ENCODE peak calls at places on chromosome 20, in four cellular contexts. One of them, this sample, is unnamed.
A peak's percentile ranks its signal among the peaks of the same experiment; 100 is the strongest.

GRCh38 chr20:35283441-35284266 is 918 bp downstream of the EIF6 start:
- DNase-seq in WTC11: no peak
- DNase-seq in K562: peak; percentile 43
- DNase-seq in HepG2: no peak
- DNase-seq in this sample: no peak

GRCh38 chr20:53162251-53162835 is 190.2 kb downstream of the TSHZ2 start:
- DNase-seq in K562: peak; percentile 82
- DNase-seq in WTC11: peak; percentile 29
- DNase-seq in HepG2: no peak
- DNase-seq in this sample: peak; percentile 79

GRCh38 chr20:35174458-35175216 is 2.8 kb downstream of the PROCR start:
- DNase-seq in HepG2: peak; percentile 84
- DNase-seq in WTC11: peak; percentile 80
- DNase-seq in K562: peak; percentile 95
- DNase-seq in this sample: peak; percentile 65

GRCh38 chr20:38290829-38291581 is 13.0 kb upstream of the BPI start:
- DNase-seq in K562: peak; percentile 50
- DNase-seq in WTC11: peak; percentile 74
- DNase-seq in HepG2: peak; percentile 87
- DNase-seq in this sample: peak; percentile 60

GRCh38 chr20:58078741-58079522 is 149.5 kb downstream of the ANKRD60 start:
- DNase-seq in WTC11: no peak
- DNase-seq in K562: no peak
- DNase-seq in HepG2: no peak
- DNase-seq in this sample: no peak

GRCh38 chr20:34953960-34954359 is 1.6 kb downstream of the GSS start:
- DNase-seq in WTC11: no peak
- DNase-seq in HepG2: no peak
- DNase-seq in K562: no peak
- DNase-seq in this sample: no peak

GRCh38 chr20:52896348-52896747 is 75.8 kb upstream of the TSHZ2 start:
- DNase-seq in WTC11: no peak
- DNase-seq in K562: no peak
- DNase-seq in HepG2: no peak
- DNase-seq in this sample: no peak

GRCh38 chr20:38180781-38181180 is 15.7 kb upstream of the TGM2 start:
- DNase-seq in K562: no peak
- DNase-seq in HepG2: no peak
- DNase-seq in WTC11: no peak
- DNase-seq in this sample: no peak

GRCh38 chr20:45416917-45417316 is 976 bp downstream of the PIGT start:
- DNase-seq in HepG2: no peak
- DNase-seq in K562: no peak
- DNase-seq in WTC11: no peak
- DNase-seq in this sample: no peak

GRCh38 chr20:62427172-62428007 is at the start of gene RBBP8NL:
- DNase-seq in K562: no peak
- DNase-seq in WTC11: peak; percentile 86
- DNase-seq in HepG2: no peak
- DNase-seq in this sample: no peak
- TF ChIP-seq ELF4 in K562: no peak
- TF ChIP-seq ELF4 in WTC11: no peak
- TF ChIP-seq ELF4 in HepG2: no peak
- TF ChIP-seq ELF4 in this sample: no peak

GRCh38 chr20:32595143-32595542 is 10.0 kb upstream of the NOL4L start:
- DNase-seq in K562: no peak
- DNase-seq in HepG2: no peak
- DNase-seq in WTC11: no peak
- DNase-seq in this sample: no peak
- TF ChIP-seq ELF4 in K562: no peak
- TF ChIP-seq ELF4 in HepG2: no peak
- TF ChIP-seq ELF4 in WTC11: no peak
- TF ChIP-seq ELF4 in this sample: no peak

GRCh38 chr20:20477444-20478041 is 109.6 kb downstream of the INSM1 start:
- DNase-seq in K562: no peak
- DNase-seq in WTC11: no peak
- DNase-seq in HepG2: no peak
- DNase-seq in this sample: no peak
- TF ChIP-seq ELF4 in K562: no peak
- TF ChIP-seq ELF4 in WTC11: no peak
- TF ChIP-seq ELF4 in HepG2: no peak
- TF ChIP-seq ELF4 in this sample: no peak

GRCh38 chr20:21151791-21152190 is 25.9 kb downstream of the KIZ start:
- DNase-seq in HepG2: no peak
- DNase-seq in K562: no peak
- DNase-seq in WTC11: no peak
- DNase-seq in this sample: no peak
- TF ChIP-seq ELF4 in HepG2: no peak
- TF ChIP-seq ELF4 in K562: no peak
- TF ChIP-seq ELF4 in WTC11: no peak
- TF ChIP-seq ELF4 in this sample: no peak

GRCh38 chr20:25203089-25203488 is 7.6 kb downstream of the ENTPD6 start:
- DNase-seq in K562: no peak
- DNase-seq in WTC11: no peak
- DNase-seq in HepG2: no peak
- DNase-seq in this sample: no peak
- TF ChIP-seq ELF4 in K562: no peak
- TF ChIP-seq ELF4 in WTC11: no peak
- TF ChIP-seq ELF4 in HepG2: no peak
- TF ChIP-seq ELF4 in this sample: no peak

GRCh38 chr20:64040231-64041039 is 4.5 kb downstream of the C20orf204 start:
- DNase-seq in WTC11: no peak
- DNase-seq in K562: no peak
- DNase-seq in HepG2: no peak
- DNase-seq in this sample: no peak

GRCh38 chr20:64038579-64039292 is 2.8 kb downstream of the C20orf204 start:
- DNase-seq in WTC11: peak; percentile 89
- DNase-seq in K562: peak; percentile 87
- DNase-seq in HepG2: no peak
- DNase-seq in this sample: peak; percentile 88

GRCh38 chr20:64038252-64038578 is 2.2 kb downstream of the C20orf204 start:
- DNase-seq in WTC11: no peak
- DNase-seq in HepG2: no peak
- DNase-seq in K562: no peak
- DNase-seq in this sample: no peak

GRCh38 chr20:64041040-64041780 is 5.2 kb downstream of the C20orf204 start:
- DNase-seq in HepG2: peak; percentile 67
- DNase-seq in K562: no peak
- DNase-seq in WTC11: no peak
- DNase-seq in this sample: no peak

DNA sequence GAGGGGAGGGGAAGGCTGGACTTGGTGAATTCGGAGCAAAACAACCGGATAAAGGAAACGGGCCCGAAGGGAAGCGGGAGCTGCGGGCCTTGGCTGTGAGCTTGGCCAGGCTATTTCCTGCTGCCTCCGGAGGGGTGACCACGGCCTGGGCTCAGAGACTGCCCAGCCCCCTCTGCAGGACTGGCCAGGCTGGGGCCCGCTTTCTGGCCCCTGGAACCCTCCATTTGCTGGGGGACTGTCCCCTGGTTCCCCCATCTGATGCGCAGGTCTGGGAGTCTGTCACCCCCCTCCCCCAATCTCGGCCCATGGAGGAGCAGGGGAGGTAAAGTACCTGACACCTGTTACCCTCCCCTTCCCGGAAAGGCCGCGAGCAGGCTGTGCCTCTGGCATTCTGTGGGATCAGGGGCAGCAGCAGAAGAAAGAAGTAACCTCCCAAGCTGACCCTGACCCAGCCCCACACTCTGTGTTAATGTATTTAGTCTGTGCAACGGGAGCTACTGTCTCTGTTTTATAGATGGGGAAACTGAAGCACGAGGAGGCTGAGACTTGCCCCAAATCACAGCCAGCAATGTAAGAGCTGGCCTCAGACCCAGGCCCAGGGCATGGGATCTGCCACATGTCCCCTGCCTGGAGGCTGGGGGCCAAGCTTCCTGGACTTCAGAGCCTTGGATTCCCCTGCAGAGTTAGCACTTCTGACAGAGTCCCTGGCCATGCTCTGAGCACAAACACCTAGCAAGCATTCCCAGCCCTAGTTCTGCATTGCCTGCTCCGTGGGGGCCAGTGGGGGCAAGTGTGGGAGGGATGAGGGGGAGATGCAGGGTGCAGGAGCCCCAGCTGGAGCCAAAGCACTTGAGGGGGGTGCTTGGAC is 3.5 kb downstream of the C20orf204 start:
- DNase-seq in WTC11: no peak
- DNase-seq in K562: no peak
- DNase-seq in HepG2: no peak
- DNase-seq in this sample: no peak
- TF ChIP-seq ELF4 in WTC11: no peak
- TF ChIP-seq ELF4 in K562: no peak
- TF ChIP-seq ELF4 in HepG2: no peak
- TF ChIP-seq ELF4 in this sample: no peak

GRCh38 chr20:10504893-10505292 is 69.8 kb downstream of the SLX4IP start:
- DNase-seq in HepG2: no peak
- DNase-seq in K562: no peak
- DNase-seq in WTC11: no peak
- DNase-seq in this sample: no peak

GRCh38 chr20:10508060-10508459 is 73.0 kb downstream of the SLX4IP start:
- DNase-seq in K562: no peak
- DNase-seq in HepG2: no peak
- DNase-seq in WTC11: no peak
- DNase-seq in this sample: no peak

GRCh38 chr20:10507052-10507451 is 71.9 kb downstream of the SLX4IP start:
- DNase-seq in HepG2: no peak
- DNase-seq in WTC11: no peak
- DNase-seq in K562: no peak
- DNase-seq in this sample: no peak

GRCh38 chr20:10508468-10509251 is 73.6 kb downstream of the SLX4IP start:
- DNase-seq in WTC11: no peak
- DNase-seq in HepG2: no peak
- DNase-seq in K562: no peak
- DNase-seq in this sample: no peak

DNA sequence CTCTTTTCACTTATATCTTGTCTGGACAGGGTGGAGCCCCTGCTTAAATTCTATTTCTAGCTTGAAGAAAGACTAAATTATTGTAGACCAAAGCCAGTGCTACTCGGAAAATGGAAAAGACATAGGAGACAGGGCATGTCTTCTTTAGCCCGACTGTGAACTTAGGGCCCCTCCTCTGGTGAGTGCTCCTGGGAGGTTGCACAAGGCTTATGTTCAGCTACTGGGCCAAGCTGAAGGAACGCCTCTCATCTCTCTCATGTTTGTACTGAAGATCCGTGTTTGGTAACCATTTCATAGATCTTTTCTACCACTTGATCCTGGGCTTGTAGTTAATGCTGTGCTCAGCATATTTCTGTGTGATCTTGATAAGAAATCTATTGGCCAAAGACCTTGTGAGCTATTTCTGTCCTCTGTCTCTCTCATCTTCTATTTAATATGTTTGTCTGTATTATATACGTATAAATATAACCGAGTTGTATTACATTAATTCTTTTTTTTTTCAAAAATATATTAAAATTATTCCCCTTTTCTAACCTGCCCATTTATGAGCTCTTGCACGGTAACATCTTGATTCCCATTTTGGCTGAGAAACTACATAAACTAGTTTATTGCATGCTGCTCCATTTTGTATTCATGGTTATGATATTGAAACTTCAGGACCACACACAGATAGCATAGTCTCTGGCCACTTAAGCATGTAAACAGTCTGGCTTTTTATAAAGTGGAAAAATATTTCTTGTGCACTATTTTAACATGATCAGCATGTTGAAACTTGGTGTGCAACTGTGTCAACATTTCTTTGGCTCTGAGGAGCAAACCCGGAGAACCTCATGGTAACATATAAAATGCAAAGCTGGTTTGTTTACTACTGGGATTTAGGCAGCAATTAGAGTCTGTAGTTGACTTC is 70.5 kb downstream of the SLX4IP start:
- DNase-seq in HepG2: no peak
- DNase-seq in K562: peak; percentile 33
- DNase-seq in WTC11: no peak
- DNase-seq in this sample: no peak
- TF ChIP-seq ELF4 in HepG2: no peak
- TF ChIP-seq ELF4 in K562: no peak
- TF ChIP-seq ELF4 in WTC11: no peak
- TF ChIP-seq ELF4 in this sample: no peak

GRCh38 chr20:49104365-49104648 is 58.2 kb downstream of the CSE1L start:
- DNase-seq in WTC11: peak; percentile 30
- DNase-seq in HepG2: no peak
- DNase-seq in K562: no peak
- DNase-seq in this sample: no peak
- TF ChIP-seq ELF4 in WTC11: no peak
- TF ChIP-seq ELF4 in HepG2: no peak
- TF ChIP-seq ELF4 in K562: no peak
- TF ChIP-seq ELF4 in this sample: no peak

GRCh38 chr20:50747275-50747674 is 15.9 kb downstream of the PARD6B start:
- DNase-seq in HepG2: no peak
- DNase-seq in WTC11: no peak
- DNase-seq in K562: no peak
- DNase-seq in this sample: no peak
- TF ChIP-seq ELF4 in HepG2: no peak
- TF ChIP-seq ELF4 in WTC11: no peak
- TF ChIP-seq ELF4 in K562: no peak
- TF ChIP-seq ELF4 in this sample: no peak